ENCODE peak calls at places on chromosomes 1 and 21, in eight cellular contexts. L is ACHN, U is NCI-H82, N is BE2C, A is A549, T is endodermal cell, Y is astrocyte of the hippocampus, K is nucleus accumbens. W is an unnamed sample.

GRCh38 chr1:163170975-163171676 is 31.6 kb downstream of the RGS5 start:
- DNase-seq in L (peak), U (peak), Y (peak), T (no peak), K (no peak), A (peak), N (no peak), W (no peak)

GRCh38 chr1:37989381-37989930 is 366 bp downstream of the SF3A3 start:
- DNase-seq in K (peak), U (peak), L (peak), N (no peak), A (no peak), Y (peak), T (peak), W (peak)

GRCh38 chr1:25182629-25183028 is 49.7 kb downstream of the SYF2 start:
- DNase-seq in N (no peak), L (no peak), Y (peak), A (no peak), K (no peak), T (no peak), U (no peak), W (no peak)

GRCh38 chr1:228358039-228358763 is 48.4 kb downstream of the TRIM11 start:
- DNase-seq in Y (no peak), N (no peak), K (no peak), U (no peak), A (no peak), L (no peak), T (no peak), W (no peak)

GRCh38 chr1:116574581-116575291 is 3.9 kb upstream of the CD58 start:
- DNase-seq in K (no peak), N (peak), T (peak), Y (peak), L (peak), U (peak), A (peak), W (peak)

GRCh38 chr1:200893411-200893901 is 1.2 kb upstream of the INAVA start:
- DNase-seq in K (no peak), N (no peak), A (peak), L (no peak), U (no peak), T (peak), Y (no peak), W (no peak)

GRCh38 chr21:39781331-39781730 is 36.3 kb downstream of the IGSF5 start:
- DNase-seq in N (no peak), T (no peak), A (no peak), U (no peak), K (no peak), L (no peak), Y (no peak), W (no peak)

GRCh38 chr1:204479387-204480136 is 15.0 kb downstream of the PIK3C2B start:
- DNase-seq in K (no peak), Y (no peak), U (no peak), L (no peak), A (no peak), T (no peak), N (no peak), W (peak)

GRCh38 chr1:89472886-89473285 is 51.7 kb upstream of the LRRC8B start:
- DNase-seq in N (no peak), T (no peak), L (no peak), K (no peak), A (no peak), Y (no peak), U (no peak), W (no peak)